ENCODE peak calls at places on chromosome 9, in eight cellular contexts. J is RWPE2; D is CD8-positive, alpha-beta T cell; P is uterus; Y is lung; R is left ventricle myocardium inferior; I is pancreas; S is esophagus squamous epithelium. T is an unnamed sample. For H3K4me1, the result is how much of the 10 kb centered on the place peaks cover.

GRCh38 chr9:110256142-110256391 is 240 bp downstream of the TXN start:
- DNase-seq in J (no peak), D (no peak), P (no peak), Y (no peak), R (no peak), I (no peak), S (no peak), T (no peak)

GRCh38 chr9:17528859-17529258 is 50.0 kb upstream of the SH3GL2 start:
- DNase-seq in J (no peak), D (no peak), P (no peak), Y (no peak), R (no peak), I (no peak), S (no peak), T (no peak)

GRCh38 chr9:137406876-137407589 is 15.9 kb downstream of the EXD3 start:
- DNase-seq in J (no peak), D (peak), P (peak), Y (no peak), R (peak), I (peak), S (no peak), T (peak)

GRCh38 chr9:105822814-105823213 is 128.5 kb downstream of the TMEM38B start:
- DNase-seq in J (no peak), D (no peak), P (no peak), Y (no peak), R (no peak), I (no peak), S (no peak), T (no peak)

GRCh38 chr9:8338742-8339425 is 539.3 kb upstream of the DMAC1 start:
- DNase-seq in J (no peak), D (no peak), P (no peak), Y (no peak), R (no peak), I (no peak), S (no peak), T (no peak)

GRCh38 chr9:7653262-7653661 is 146.3 kb downstream of the DMAC1 start:
- DNase-seq in J (no peak), D (no peak), P (no peak), Y (no peak), R (no peak), I (no peak), S (no peak), T (no peak)

GRCh38 chr9:122144836-122145235 is 14.7 kb downstream of the NDUFA8 start:
- DNase-seq in J (no peak), D (no peak), P (no peak), Y (no peak), R (no peak), I (no peak), S (no peak), T (no peak)

GRCh38 chr9:112000743-112001142 is 104.1 kb downstream of the UGCG start:
- DNase-seq in J (no peak), D (no peak), P (no peak), Y (no peak), R (no peak), I (no peak), S (no peak), T (no peak)

GRCh38 chr9:6639622-6640021 is 5.9 kb downstream of the GLDC start:
- DNase-seq in J (no peak), D (no peak), P (no peak), Y (no peak), R (no peak), I (no peak), S (no peak), T (no peak)

GRCh38 chr9:84140535-84141101 is 160.0 kb downstream of the RMI1 start:
- DNase-seq in J (no peak), D (no peak), P (no peak), Y (no peak), R (no peak), I (no peak), S (no peak), T (peak)

GRCh38 chr9:91933556-91934352 is 16.3 kb downstream of the ROR2 start:
- DNase-seq in J (no peak), D (no peak), P (no peak), Y (no peak), R (no peak), I (no peak), S (no peak), T (no peak)

DNA sequence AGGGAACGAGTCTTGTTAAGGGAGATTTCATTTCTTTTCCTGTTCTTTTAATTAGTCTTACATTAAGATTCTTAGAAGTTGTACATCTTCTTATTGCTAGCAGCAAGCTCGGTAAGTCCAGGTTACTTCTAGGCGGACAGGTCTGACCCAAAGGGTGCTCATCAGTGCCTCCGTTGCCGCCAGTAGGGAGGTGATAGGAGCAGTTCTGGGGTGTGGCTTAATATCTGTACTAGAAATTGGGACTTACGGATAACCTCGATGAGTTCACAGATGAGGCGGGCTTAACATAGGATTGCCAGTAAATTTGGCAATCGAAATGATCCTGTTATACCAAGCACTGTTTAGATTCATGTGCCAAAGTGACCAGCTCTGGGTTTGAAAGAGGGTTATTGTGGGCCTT is 278.8 kb downstream of the FANCC start:
- DNase-seq in J (no peak), D (no peak), P (no peak), Y (no peak), R (no peak), I (no peak), S (no peak), T (no peak)
- H3K4me1 ChIP-seq in J (under half), D (under half), P (under half), Y (under half), R (half or more), I (half or more), S (under half), T (half or more)

GRCh38 chr9:2228132-2228531 is 213.0 kb downstream of the SMARCA2 start:
- DNase-seq in J (no peak), D (no peak), P (no peak), Y (peak), R (no peak), I (peak), S (no peak), T (peak)
- TF ChIP-seq CTCF in J (peak), D (no peak), P (no peak), Y (no peak), R (peak), I (no peak), S (peak), T (peak)

GRCh38 chr9:131670247-131670681 is 69.6 kb downstream of the RAPGEF1 start:
- DNase-seq in J (no peak), D (no peak), P (peak), Y (no peak), R (peak), I (no peak), S (no peak), T (no peak)

GRCh38 chr9:131668057-131668438 is 71.8 kb downstream of the RAPGEF1 start:
- DNase-seq in J (no peak), D (no peak), P (no peak), Y (no peak), R (no peak), I (no peak), S (no peak), T (no peak)

GRCh38 chr9:131668439-131669233 is 71.2 kb downstream of the RAPGEF1 start:
- DNase-seq in J (no peak), D (peak), P (no peak), Y (no peak), R (no peak), I (peak), S (no peak), T (no peak)

GRCh38 chr9:131671150-131671549 is 68.7 kb downstream of the RAPGEF1 start:
- DNase-seq in J (no peak), D (no peak), P (no peak), Y (no peak), R (no peak), I (no peak), S (no peak), T (no peak)

DNA sequence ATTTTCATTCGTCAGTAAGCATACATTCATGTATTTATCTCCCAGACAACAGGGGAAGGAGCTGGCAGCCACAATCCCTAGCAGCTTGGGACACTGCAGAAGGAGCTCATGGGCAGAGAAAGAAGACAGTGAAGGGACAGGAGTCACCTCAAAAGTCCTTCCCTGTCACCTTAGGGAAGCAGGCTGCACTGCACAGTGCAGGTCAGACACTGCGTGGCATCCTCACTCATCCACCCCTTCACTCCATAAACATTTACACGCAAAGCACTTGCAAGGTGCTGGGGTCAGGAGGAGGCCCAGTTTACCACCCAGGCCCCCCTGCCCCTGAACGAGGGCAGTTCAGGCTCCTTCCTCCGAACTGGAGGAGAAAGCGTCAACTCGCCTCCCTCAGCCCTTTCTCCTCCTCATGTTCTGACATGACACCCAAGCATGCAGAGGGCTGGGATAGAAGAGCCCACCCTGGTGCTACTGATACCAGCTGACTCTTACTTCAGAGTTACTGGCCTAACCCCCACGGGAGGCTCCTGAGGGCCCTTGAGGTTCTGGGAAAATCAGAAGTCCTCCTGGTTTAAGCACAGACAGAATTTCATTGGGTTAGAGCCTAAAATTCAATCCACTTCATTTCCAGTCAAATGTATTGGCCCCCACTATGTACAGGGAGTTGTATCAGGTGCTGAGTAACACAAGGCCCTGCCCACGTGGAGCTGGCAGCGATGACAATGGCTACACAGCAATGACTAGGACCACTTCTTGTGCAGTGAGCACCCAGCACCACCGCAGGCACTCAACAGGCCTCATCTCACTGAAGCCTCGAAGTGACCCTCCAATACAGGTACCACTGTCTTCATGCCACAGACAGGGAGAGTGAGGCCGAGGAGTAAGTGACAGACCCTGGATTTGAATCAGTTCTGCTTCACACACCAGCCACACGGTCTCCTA is 70.4 kb downstream of the RAPGEF1 start:
- DNase-seq in J (no peak), D (no peak), P (no peak), Y (no peak), R (no peak), I (no peak), S (no peak), T (no peak)
- H3K4me1 ChIP-seq in J (under half), D (half or more), P (under half), Y (under half), R (half or more), I (under half), S (under half), T (half or more)

DNA sequence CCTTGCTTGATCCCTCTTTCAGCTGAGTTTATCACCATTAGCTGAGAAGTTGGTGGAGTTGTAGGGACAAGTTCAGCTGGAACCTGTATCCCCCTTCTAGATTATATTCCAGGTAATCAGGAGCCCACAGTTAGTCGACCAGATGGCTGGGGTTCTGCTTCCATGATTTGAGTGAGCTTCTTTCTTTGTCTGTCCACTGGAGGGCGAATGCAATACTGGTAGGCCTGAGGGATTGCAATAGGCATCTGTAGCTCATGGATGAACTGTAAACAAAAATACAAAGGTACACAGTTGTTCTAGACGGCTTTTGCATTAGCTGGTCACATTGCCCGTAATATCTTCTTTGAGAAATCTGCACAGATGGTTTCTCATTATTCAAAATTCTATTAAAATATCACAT is 88.9 kb downstream of the PCSK5 start:
- DNase-seq in J (no peak), D (no peak), P (no peak), Y (no peak), R (no peak), I (no peak), S (no peak), T (no peak)
- TF ChIP-seq CTCF in J (peak), D (no peak), P (no peak), Y (no peak), R (peak), I (no peak), S (peak), T (no peak)

GRCh38 chr9:131698715-131699053 is 41.2 kb downstream of the RAPGEF1 start:
- DNase-seq in J (no peak), D (no peak), P (no peak), Y (no peak), R (no peak), I (no peak), S (no peak), T (no peak)
- H3K4me1 ChIP-seq in J (under half), D (under half), P (under half), Y (under half), R (half or more), I (under half), S (under half), T (half or more)

GRCh38 chr9:12666813-12667212 is 26.4 kb upstream of the TYRP1 start:
- DNase-seq in J (no peak), D (no peak), P (no peak), Y (no peak), R (no peak), I (no peak), S (no peak), T (no peak)
- TF ChIP-seq CTCF in J (peak), D (no peak), P (no peak), Y (no peak), R (no peak), I (no peak), S (no peak), T (no peak)

DNA sequence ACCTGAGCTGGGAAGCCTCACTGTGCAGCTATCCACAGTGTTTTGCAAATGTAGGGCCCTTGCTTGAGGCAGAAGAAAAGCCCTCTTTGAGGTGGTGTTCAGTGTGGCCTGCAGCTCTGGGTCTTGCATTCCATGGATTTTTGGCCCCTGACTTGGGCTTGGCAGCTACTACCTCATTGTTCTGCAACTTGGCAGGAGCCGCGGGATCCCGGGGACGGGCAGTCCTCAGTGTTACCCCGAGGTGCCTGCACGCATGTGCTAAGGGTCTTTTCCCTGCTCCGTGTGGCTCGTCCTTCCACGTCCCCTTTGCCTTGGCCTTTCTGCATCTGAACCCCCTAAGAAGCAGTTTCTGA is 39.8 kb downstream of the NEK6 start:
- DNase-seq in J (peak), D (no peak), P (peak), Y (peak), R (peak), I (peak), S (no peak), T (peak)
- H3K4me1 ChIP-seq in J (half or more), D (under half), P (under half), Y (half or more), R (half or more), I (under half), S (under half), T (under half)

GRCh38 chr9:90632680-90633207 is 9.9 kb downstream of the DIRAS2 start:
- DNase-seq in J (no peak), D (no peak), P (no peak), Y (no peak), R (no peak), I (no peak), S (no peak), T (no peak)
- TF ChIP-seq CTCF in J (no peak), D (no peak), P (no peak), Y (no peak), R (no peak), I (no peak), S (no peak), T (no peak)

DNA sequence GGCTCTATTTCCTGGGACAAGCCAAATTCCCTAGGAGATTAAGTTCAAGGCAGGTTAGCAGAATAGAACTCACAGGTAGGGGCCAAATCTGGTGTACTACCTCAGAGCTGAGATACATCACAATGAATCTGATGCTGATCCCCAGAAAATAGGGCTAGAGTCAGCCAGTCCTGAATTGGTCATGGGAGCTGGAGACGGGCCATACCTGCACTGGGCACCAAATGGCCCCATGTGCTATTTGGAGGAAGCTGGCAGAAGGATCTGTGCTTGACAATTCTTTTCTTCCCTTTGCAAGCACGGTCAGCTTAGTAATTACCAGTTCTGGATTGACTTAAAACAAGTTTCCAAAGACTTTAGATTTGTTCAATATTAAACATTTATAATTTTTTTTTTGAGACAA is 10.4 kb upstream of the GNAQ start:
- DNase-seq in J (no peak), D (no peak), P (no peak), Y (no peak), R (no peak), I (no peak), S (no peak), T (no peak)
- H3K4me1 ChIP-seq in J (under half), D (under half), P (under half), Y (under half), R (under half), I (under half), S (under half), T (under half)